ENCODE peak calls at places on chromosomes 12 and 14, in ten cellular contexts. M, K, Z, C, S, R, J, V, Q and T are unnamed samples. For H3K4me1, the result is how much of the 10 kb centered on the place peaks cover.

GRCh38 chr12:53147653-53148052 is 32.9 kb upstream of the ZNF740 start:
- DNase-seq in M (no peak), K (no peak), Z (no peak), C (no peak), S (no peak), R (no peak), J (no peak), V (no peak), Q (no peak), T (no peak)

GRCh38 chr12:121532503-121533390 is 48.1 kb downstream of the KDM2B start:
- DNase-seq in M (peak), K (no peak), Z (no peak), C (peak), S (no peak), R (no peak), J (no peak), V (no peak), Q (no peak), T (no peak)

GRCh38 chr14:48349689-48350088 is 674.3 kb upstream of the MDGA2 start:
- DNase-seq in M (no peak), K (no peak), Z (no peak), C (peak), S (no peak), R (no peak), J (no peak), V (no peak), Q (no peak), T (no peak)

GRCh38 chr12:104674083-104674482 is 217.3 kb downstream of the CHST11 start:
- DNase-seq in M (no peak), K (no peak), Z (no peak), C (no peak), S (no peak), R (no peak), J (no peak), V (no peak), Q (no peak), T (no peak)

GRCh38 chr14:50001999-50002925 is 109.4 kb downstream of the ARF6 start:
- DNase-seq in M (no peak), K (peak), Z (peak), C (no peak), S (no peak), R (peak), J (peak), V (peak), Q (peak), T (peak)

GRCh38 chr12:56243731-56244181 is 13.9 kb downstream of the SLC39A5 start:
- DNase-seq in M (peak), K (no peak), Z (no peak), C (no peak), S (no peak), R (no peak), J (no peak), V (no peak), Q (no peak), T (no peak)

GRCh38 chr12:131012279-131013069 is 58.8 kb downstream of the ADGRD1 start:
- DNase-seq in M (no peak), K (no peak), Z (no peak), C (no peak), S (no peak), R (no peak), J (no peak), V (no peak), Q (no peak), T (no peak)

GRCh38 chr12:113591480-113591971 is 119.9 kb upstream of the LHX5 start:
- DNase-seq in M (no peak), K (no peak), Z (no peak), C (no peak), S (peak), R (peak), J (no peak), V (no peak), Q (no peak), T (no peak)

GRCh38 chr14:23319746-23320583 is 1.3 kb upstream of the PABPN1 start:
- DNase-seq in M (no peak), K (no peak), Z (no peak), C (no peak), S (no peak), R (no peak), J (no peak), V (no peak), Q (no peak), T (peak)

GRCh38 chr12:26121841-26122680 is 2.8 kb downstream of the BHLHE41 start:
- DNase-seq in M (no peak), K (no peak), Z (no peak), C (peak), S (peak), R (peak), J (peak), V (no peak), Q (no peak), T (peak)

GRCh38 chr12:122871851-122872785 is 23.8 kb downstream of the VPS37B start:
- DNase-seq in M (peak), K (no peak), Z (peak), C (peak), S (peak), R (peak), J (peak), V (peak), Q (no peak), T (peak)

GRCh38 chr12:122869207-122869973 is 26.5 kb downstream of the VPS37B start:
- DNase-seq in M (no peak), K (no peak), Z (no peak), C (no peak), S (peak), R (no peak), J (no peak), V (no peak), Q (no peak), T (no peak)

GRCh38 chr12:122872815-122873361 is 23.0 kb downstream of the VPS37B start:
- DNase-seq in M (no peak), K (no peak), Z (no peak), C (no peak), S (peak), R (no peak), J (no peak), V (no peak), Q (no peak), T (no peak)

GRCh38 chr12:122870163-122870842 is 25.6 kb downstream of the VPS37B start:
- DNase-seq in M (peak), K (no peak), Z (no peak), C (no peak), S (peak), R (no peak), J (no peak), V (no peak), Q (no peak), T (no peak)

DNA sequence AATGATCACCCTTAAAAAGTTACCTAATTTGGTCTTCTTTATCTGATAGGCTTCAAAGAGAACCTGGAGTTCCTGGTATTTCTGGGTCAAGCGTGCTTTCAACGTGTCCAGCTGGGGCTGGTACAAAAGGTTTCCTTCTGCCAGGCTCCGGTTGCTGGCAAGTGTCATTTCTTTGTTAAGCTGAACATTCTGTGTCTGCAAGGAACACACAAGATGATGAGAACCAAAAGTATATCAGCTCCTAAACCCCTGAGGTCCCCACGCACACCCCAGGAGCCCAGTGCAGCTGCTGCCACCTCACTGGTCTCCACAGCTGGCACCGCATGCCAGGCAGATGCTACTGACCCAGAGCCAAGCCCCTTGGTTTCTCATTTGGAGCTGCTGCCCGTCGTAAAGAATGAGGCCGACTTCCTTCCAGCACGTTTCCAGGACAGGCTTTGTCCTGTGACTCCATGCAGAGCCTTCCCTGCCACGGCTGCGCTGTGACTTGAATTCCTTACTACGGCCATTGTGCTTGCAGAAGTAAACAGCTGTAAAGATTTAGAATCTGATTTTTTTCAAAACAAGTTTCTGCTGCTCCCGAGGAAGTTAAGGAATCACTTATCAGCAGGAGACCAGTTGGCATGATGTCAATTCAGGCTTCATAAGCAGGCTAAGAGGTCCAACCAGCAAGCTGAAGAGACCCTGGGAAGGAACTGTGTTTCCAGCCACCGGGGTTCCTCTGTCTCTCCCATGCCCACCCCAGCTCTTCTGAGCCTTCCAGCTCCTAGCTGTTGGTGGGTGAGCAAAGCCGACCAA is 24.9 kb downstream of the VPS37B start:
- DNase-seq in M (peak), K (no peak), Z (no peak), C (peak), S (peak), R (peak), J (no peak), V (no peak), Q (no peak), T (no peak)
- H3K4me3 ChIP-seq in M (peak), K (peak), Z (no peak), C (no peak), S (peak), R (no peak), J (peak), V (peak), Q (peak), T (peak)

DNA sequence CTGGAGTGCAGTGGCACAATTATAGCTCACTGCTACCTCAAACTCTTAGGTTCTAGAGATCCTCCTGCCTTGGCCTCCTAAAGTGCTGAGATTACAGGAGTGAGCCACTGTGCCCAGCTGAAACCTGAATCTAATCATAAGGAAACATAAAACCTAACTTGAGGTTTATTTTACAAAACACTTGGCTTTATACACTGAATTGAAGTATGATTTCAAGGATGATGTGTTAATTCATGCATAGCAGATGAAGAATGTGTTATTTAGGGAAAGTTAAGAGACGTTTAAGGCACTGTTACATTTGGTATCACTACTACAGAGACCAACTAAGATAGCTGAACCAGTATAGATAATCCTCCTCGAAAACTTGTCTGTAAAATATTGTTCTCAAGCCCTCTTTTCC is 6.4 kb downstream of the DICER1 start:
- DNase-seq in M (no peak), K (no peak), Z (no peak), C (no peak), S (no peak), R (no peak), J (no peak), V (no peak), Q (no peak), T (no peak)
- H3K4me1 ChIP-seq in M (half or more), K (half or more), Z (under half), C (under half), S (under half), R (under half), J (under half), V (half or more), Q (under half), T (half or more)

GRCh38 chr12:132202929-132203721 is 58.9 kb downstream of the NOC4L start:
- DNase-seq in M (peak), K (no peak), Z (no peak), C (no peak), S (no peak), R (peak), J (no peak), V (no peak), Q (no peak), T (no peak)

GRCh38 chr12:132205271-132206092 is 61.2 kb downstream of the NOC4L start:
- DNase-seq in M (peak), K (no peak), Z (no peak), C (no peak), S (peak), R (peak), J (no peak), V (no peak), Q (no peak), T (no peak)

GRCh38 chr12:132204064-132204821 is 60.0 kb downstream of the NOC4L start:
- DNase-seq in M (no peak), K (no peak), Z (no peak), C (no peak), S (no peak), R (peak), J (no peak), V (no peak), Q (no peak), T (no peak)

GRCh38 chr12:132206093-132206434 is 61.8 kb downstream of the NOC4L start:
- DNase-seq in M (no peak), K (no peak), Z (no peak), C (no peak), S (no peak), R (peak), J (no peak), V (no peak), Q (no peak), T (no peak)

GRCh38 chr12:132204822-132205270 is 60.6 kb downstream of the NOC4L start:
- DNase-seq in M (no peak), K (no peak), Z (no peak), C (no peak), S (no peak), R (no peak), J (no peak), V (no peak), Q (no peak), T (no peak)
- H3K4me3 ChIP-seq in M (no peak), K (no peak), Z (no peak), C (no peak), S (no peak), R (no peak), J (no peak), V (no peak), Q (no peak), T (no peak)

DNA sequence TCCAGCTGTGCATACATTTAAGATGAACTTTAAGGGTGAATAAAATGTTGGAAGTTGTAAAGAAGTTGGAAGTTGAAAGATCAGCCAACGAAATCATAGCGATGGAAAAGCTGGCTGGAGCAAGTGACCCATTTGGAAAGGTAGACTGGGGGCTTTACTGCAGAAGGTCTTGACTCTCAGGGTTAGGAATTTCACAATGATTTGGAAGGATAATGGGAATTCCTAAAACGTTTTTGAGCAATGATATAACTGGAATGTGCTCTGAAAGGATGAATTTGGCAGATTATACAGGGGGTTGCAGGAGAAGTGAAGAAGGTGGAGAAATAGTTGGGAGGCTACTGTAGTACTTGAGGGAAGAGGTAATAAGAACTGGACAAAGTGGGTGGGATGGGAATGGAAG is 27.4 kb downstream of the EMP1 start:
- DNase-seq in M (no peak), K (no peak), Z (no peak), C (peak), S (no peak), R (no peak), J (no peak), V (no peak), Q (no peak), T (no peak)
- H3K4me1 ChIP-seq in M (under half), K (under half), Z (under half), C (under half), S (under half), R (under half), J (under half), V (under half), Q (under half), T (under half)

GRCh38 chr12:116633515-116633914 is 74.3 kb downstream of the MAP1LC3B2 start:
- DNase-seq in M (no peak), K (no peak), Z (no peak), C (no peak), S (no peak), R (no peak), J (no peak), V (no peak), Q (no peak), T (no peak)
- H3K4me3 ChIP-seq in M (no peak), K (no peak), Z (no peak), C (no peak), S (no peak), R (no peak), J (no peak), V (no peak), Q (no peak), T (no peak)